ENCODE peak calls at places on chromosomes 16 and 17, in five cellular contexts. O is aorta; Q is activated CD4-positive, alpha-beta T cell treated with anti-CD3 and anti-CD28 coated beads for 48 hours; K is NCI-H748 treated with DMSO at 0.1 percent for 48 hours; D is lung microvascular endothelial cell. X is an unnamed sample.

GRCh38 chr17:34227707-34228106 is 27.4 kb upstream of the CCL2 start:
- DNase-seq in O (no peak), D (no peak), K (no peak), Q (no peak), X (no peak)

GRCh38 chr17:67635688-67636087 is 82.0 kb upstream of the NOL11 start:
- DNase-seq in O (no peak), D (no peak), Q (no peak), K (no peak), X (no peak)

GRCh38 chr17:50659220-50659619 is 24.5 kb downstream of the ABCC3 start:
- DNase-seq in O (peak), K (no peak), D (no peak), Q (no peak), X (no peak)

GRCh38 chr16:64196444-64196843 is 925.4 kb downstream of the CDH11 start:
- DNase-seq in Q (no peak), O (no peak), K (no peak), D (no peak), X (no peak)

GRCh38 chr17:4229627-4230026 is 34.2 kb downstream of the ANKFY1 start:
- DNase-seq in O (peak), D (no peak), Q (no peak), K (no peak), X (no peak)

GRCh38 chr17:28765038-28765437 is 21.2 kb downstream of the TRAF4 start:
- DNase-seq in K (no peak), D (no peak), Q (no peak), O (no peak), X (no peak)

GRCh38 chr17:35630530-35631148 is 43.5 kb downstream of the AP2B1 start:
- DNase-seq in K (no peak), D (peak), Q (no peak), O (no peak), X (peak)

GRCh38 chr17:82439829-82440365 is 10.7 kb downstream of the CYBC1 start:
- DNase-seq in D (no peak), O (peak), K (no peak), Q (no peak), X (no peak)

GRCh38 chr16:23339781-23340180 is 37.7 kb downstream of the SCNN1B start:
- DNase-seq in D (no peak), Q (no peak), O (no peak), K (no peak), X (no peak)

GRCh38 chr17:28745777-28746473 is 2.1 kb downstream of the TRAF4 start:
- DNase-seq in D (no peak), O (peak), K (no peak), Q (no peak), X (no peak)

GRCh38 chr17:78276098-78276497 is 44.7 kb downstream of the TMEM235 start:
- DNase-seq in O (no peak), D (no peak), K (no peak), Q (no peak), X (no peak)

GRCh38 chr17:28725166-28725659 is 820 bp downstream of the TLCD1 start:
- DNase-seq in K (peak), Q (peak), D (no peak), O (no peak), X (no peak)

GRCh38 chr17:42337442-42337841 is 49.1 kb downstream of the STAT5A start:
- DNase-seq in O (no peak), D (no peak), Q (peak), K (no peak), X (no peak)

GRCh38 chr16:89312194-89312593 is 94.7 kb downstream of the ZNF778 start:
- DNase-seq in K (no peak), Q (no peak), D (no peak), O (no peak), X (no peak)

GRCh38 chr17:48530887-48531272 is at the start of gene HOXB1:
- DNase-seq in Q (no peak), O (no peak), D (no peak), K (no peak), X (no peak)

GRCh38 chr16:30786936-30787612 is at the start of gene ZNF629:
- DNase-seq in O (peak), Q (peak), D (peak), K (no peak), X (no peak)

GRCh38 chr16:72609933-72610332 is 438.0 kb upstream of the PMFBP1 start:
- DNase-seq in Q (no peak), K (no peak), D (no peak), O (no peak), X (no peak)

GRCh38 chr17:45361451-45361850 is 44.6 kb upstream of the MAP3K14 start:
- DNase-seq in K (no peak), Q (no peak), O (peak), D (no peak), X (no peak)

GRCh38 chr16:78709137-78709871 is 609.9 kb downstream of the WWOX start:
- DNase-seq in K (no peak), D (no peak), Q (no peak), O (no peak), X (no peak)

GRCh38 chr17:38342886-38343607 is 709 bp downstream of the GPR179 start:
- DNase-seq in O (peak), Q (no peak), K (no peak), D (no peak), X (no peak)

GRCh38 chr17:47811709-47812108 is 9.9 kb downstream of the OSBPL7 start:
- DNase-seq in D (no peak), O (no peak), K (no peak), Q (no peak), X (no peak)

GRCh38 chr17:80346498-80347275 is 68.3 kb upstream of the ENDOV start:
- DNase-seq in D (no peak), O (peak), K (no peak), Q (no peak), X (no peak)

GRCh38 chr17:238071-238963 is 56.9 kb upstream of the DOC2B start:
- DNase-seq in O (peak), D (no peak), K (no peak), Q (no peak), X (no peak)

GRCh38 chr16:71846443-71846842 is 667 bp downstream of the ATXN1L start:
- DNase-seq in K (no peak), D (peak), O (no peak), Q (peak), X (no peak)

GRCh38 chr16:83744521-83744981 is 63.2 kb upstream of the HSBP1 start:
- DNase-seq in Q (no peak), K (no peak), O (no peak), D (peak), X (no peak)

GRCh38 chr16:53434436-53435065 is at the start of gene RBL2:
- DNase-seq in D (peak), K (no peak), Q (peak), O (peak), X (no peak)

GRCh38 chr17:27323538-27324212 is 29.8 kb downstream of the WSB1 start:
- DNase-seq in O (no peak), D (peak), Q (no peak), K (peak), X (no peak)

GRCh38 chr17:47956818-47957590 is 679 bp downstream of the PRR15L start:
- DNase-seq in D (no peak), K (no peak), Q (no peak), O (no peak), X (no peak)

GRCh38 chr17:55134486-55135157 is 130.1 kb upstream of the HLF start:
- DNase-seq in D (no peak), Q (no peak), O (no peak), K (no peak), X (no peak)

GRCh38 chr16:3401719-3402397 is 843 bp downstream of the ZNF174 start:
- DNase-seq in K (no peak), Q (peak), O (no peak), D (no peak), X (no peak)

GRCh38 chr16:31107465-31107867 is 720 bp upstream of the BCKDK start:
- DNase-seq in O (no peak), Q (peak), D (no peak), K (no peak), X (no peak)

X was measured in kidney epithelial cell.